ENCODE peak calls at places on chromosome 3, in eight cellular contexts. M is astrocyte of the spinal cord; G is heart right ventricle; Q is activated CD8-positive, alpha-beta memory T cell treated with anti-CD3 and anti-CD28 coated beads for 1 hour; F is NCI-H2107; E is CD8-positive, alpha-beta memory T cell; K is NCI-H774; W is NCI-H1436. Y is an unnamed sample.

GRCh38 chr3:158672293-158673176 is at the start of gene LXN:
- DNase-seq in K (no peak), M (peak; percentile 87), W (no peak), F (no peak), G (peak; percentile 78), Q (peak; percentile 52), E (peak; percentile 69), Y (peak; percentile 76)

GRCh38 chr3:12316721-12317351 is 28.0 kb downstream of the PPARG start:
- DNase-seq in G (no peak), M (no peak), Q (no peak), E (no peak), W (no peak), K (no peak), F (no peak), Y (no peak)

GRCh38 chr3:31106204-31106603 is 211.7 kb upstream of the GADL1 start:
- DNase-seq in E (no peak), Q (no peak), F (no peak), G (no peak), W (no peak), M (peak; percentile 87), K (no peak), Y (no peak)

GRCh38 chr3:195441971-195442572 is 748 bp downstream of the ACAP2 start:
- DNase-seq in W (no peak), F (no peak), E (peak; percentile 34), K (peak; percentile 19), M (peak; percentile 24), G (peak; percentile 44), Q (peak; percentile 19), Y (peak; percentile 39)

GRCh38 chr3:16741103-16741758 is 136.0 kb upstream of the DAZL start:
- DNase-seq in Q (no peak), M (peak; percentile 99), K (no peak), G (no peak), W (no peak), E (no peak), F (no peak), Y (no peak)

GRCh38 chr3:143139786-143140185 is 20.2 kb downstream of the CHST2 start:
- DNase-seq in W (no peak), E (no peak), G (no peak), Q (no peak), M (no peak), K (no peak), F (no peak), Y (no peak)

GRCh38 chr3:71905426-71905825 is 120.5 kb upstream of the PROK2 start:
- DNase-seq in M (no peak), F (no peak), G (no peak), W (no peak), Q (no peak), K (no peak), E (no peak), Y (no peak)

GRCh38 chr3:146163584-146163983 is 2.6 kb upstream of the PLOD2 start:
- DNase-seq in M (peak; percentile 86), G (no peak), W (no peak), F (no peak), K (no peak), Q (no peak), E (no peak), Y (no peak)

GRCh38 chr3:120622870-120623718 is 27.0 kb downstream of the NDUFB4 start:
- DNase-seq in M (peak; percentile 22), F (no peak), G (no peak), K (no peak), W (no peak), Q (no peak), E (no peak), Y (no peak)

GRCh38 chr3:97882975-97883598 is 61.3 kb downstream of the CRYBG3 start:
- DNase-seq in E (no peak), G (no peak), W (no peak), Q (no peak), K (peak; percentile 18), M (peak; percentile 73), F (no peak), Y (no peak)

GRCh38 chr3:39180183-39180545 is 12.2 kb downstream of the XIRP1 start:
- DNase-seq in Q (no peak), E (no peak), G (no peak), K (no peak), W (no peak), M (no peak), F (no peak), Y (no peak)

GRCh38 chr3:57696861-57697321 is 4.0 kb upstream of the DENND6A start:
- DNase-seq in G (no peak), M (no peak), E (no peak), K (no peak), Q (no peak), W (no peak), F (no peak), Y (no peak)

GRCh38 chr3:187169231-187169960 is 27.9 kb upstream of the RTP1 start:
- DNase-seq in W (no peak), E (no peak), Q (no peak), G (no peak), K (no peak), M (no peak), F (no peak), Y (no peak)

GRCh38 chr3:87260270-87260669 is 16.1 kb downstream of the POU1F1 start:
- DNase-seq in E (no peak), F (no peak), M (peak; percentile 66), G (no peak), Q (peak; percentile 5), W (no peak), K (no peak), Y (no peak)

GRCh38 chr3:175571096-175571495 is 712.0 kb downstream of the NAALADL2 start:
- DNase-seq in Q (no peak), G (no peak), E (no peak), K (no peak), F (no peak), W (no peak), M (no peak), Y (no peak)

GRCh38 chr3:100577382-100578008 is 31.9 kb upstream of the ADGRG7 start:
- DNase-seq in W (no peak), Q (no peak), F (no peak), M (no peak), E (no peak), K (no peak), G (no peak), Y (no peak)

GRCh38 chr3:162489853-162490252 is 993.2 kb downstream of the OTOL1 start:
- DNase-seq in G (no peak), W (peak; percentile 1), F (no peak), Q (no peak), M (peak; percentile 12), K (no peak), E (no peak), Y (no peak)

Y was measured in T-helper 22 cell.